ENCODE peak calls at places on chromosome 12, in four cellular contexts. O is memory B cell, Q is activated T-cell treated with anti-CD3 and anti-CD28 coated beads for 48 hours, N is bronchial epithelial cell. S is an unnamed sample.

GRCh38 chr12:39012870-39013269 is 107.5 kb upstream of the CPNE8 start:
- DNase-seq in O (no peak), Q (no peak), N (peak), S (no peak)

GRCh38 chr12:87929346-87929745 is 99.9 kb downstream of the C12orf50 start:
- DNase-seq in O (no peak), Q (no peak), N (no peak), S (no peak)

GRCh38 chr12:115229517-115229916 is 545.5 kb upstream of the TBX3 start:
- DNase-seq in O (no peak), Q (no peak), N (no peak), S (no peak)

GRCh38 chr12:80777587-80777986 is 60.9 kb downstream of the MYF5 start:
- DNase-seq in O (no peak), Q (no peak), N (peak), S (no peak)

GRCh38 chr12:26114720-26115406 is 10.0 kb downstream of the BHLHE41 start:
- DNase-seq in O (no peak), Q (no peak), N (no peak), S (no peak)

GRCh38 chr12:57627504-57628279 is 5.3 kb downstream of the B4GALNT1 start:
- DNase-seq in O (peak), Q (no peak), N (no peak), S (no peak)

GRCh38 chr12:30926243-30927209 is at the start of gene TSPAN11:
- DNase-seq in O (no peak), Q (peak), N (no peak), S (no peak)

GRCh38 chr12:125406131-125406530 is 340.9 kb downstream of the AACS start:
- DNase-seq in O (no peak), Q (no peak), N (no peak), S (no peak)

GRCh38 chr12:49089831-49090773 is 4.5 kb downstream of the DHH start:
- DNase-seq in O (peak), Q (no peak), N (no peak), S (peak)

GRCh38 chr12:14910090-14910915 is 24.6 kb upstream of the MGP start:
- DNase-seq in O (no peak), Q (peak), N (peak), S (peak)

GRCh38 chr12:128811806-128812205 is 12.0 kb downstream of the SLC15A4 start:
- DNase-seq in O (no peak), Q (no peak), N (no peak), S (no peak)

GRCh38 chr12:128823216-128823915 is 392 bp downstream of the SLC15A4 start:
- DNase-seq in O (peak), Q (peak), N (peak), S (no peak)

GRCh38 chr12:12788675-12789368 is 3.4 kb downstream of the APOLD1 start:
- DNase-seq in O (peak), Q (peak), N (peak), S (peak)

GRCh38 chr12:48988030-48988649 is 10.0 kb downstream of the WNT1 start:
- DNase-seq in O (peak), Q (peak), N (peak), S (peak)

GRCh38 chr12:5840900-5841299 is 104.2 kb downstream of the ANO2 start:
- DNase-seq in O (no peak), Q (no peak), N (no peak), S (no peak)

GRCh38 chr12:101021911-101022388 is 188.1 kb downstream of the SLC5A8 start:
- DNase-seq in O (no peak), Q (no peak), N (peak), S (no peak)

GRCh38 chr12:100141998-100142850 is 450 bp downstream of the BLTP3B start:
- DNase-seq in O (peak), Q (peak), N (no peak), S (peak)

GRCh38 chr12:48901278-48901677 is 24.0 kb downstream of the FKBP11 start:
- DNase-seq in O (no peak), Q (no peak), N (peak), S (no peak)

GRCh38 chr12:49902399-49903350 is 1.0 kb downstream of the FAIM2 start:
- DNase-seq in O (no peak), Q (no peak), N (no peak), S (no peak)

GRCh38 chr12:20507711-20508110 is 139.4 kb downstream of the PDE3A start:
- DNase-seq in O (no peak), Q (no peak), N (no peak), S (no peak)

GRCh38 chr12:106226884-106227640 is 20.8 kb downstream of the CKAP4 start:
- DNase-seq in O (peak), Q (no peak), N (peak), S (no peak)

GRCh38 chr12:122961551-122962329 is 4.5 kb downstream of the ABCB9 start:
- DNase-seq in O (no peak), Q (no peak), N (peak), S (no peak)

GRCh38 chr12:118050972-118051910 is 9.7 kb downstream of the WSB2 start:
- DNase-seq in O (no peak), Q (peak), N (no peak), S (no peak)

GRCh38 chr12:8697476-8698131 is at the start of gene RIMKLB:
- DNase-seq in O (peak), Q (peak), N (peak), S (peak)

GRCh38 chr12:47763481-47764344 is 5.0 kb upstream of the RAPGEF3 start:
- DNase-seq in O (no peak), Q (no peak), N (peak), S (no peak)

GRCh38 chr12:131618303-131618658 is 92.6 kb upstream of the SFSWAP start:
- DNase-seq in O (no peak), Q (no peak), N (no peak), S (no peak)

GRCh38 chr12:81329088-81329487 is 251.2 kb downstream of the ACSS3 start:
- DNase-seq in O (no peak), Q (no peak), N (peak), S (no peak)

GRCh38 chr12:77118696-77119095 is 53.3 kb upstream of the E2F7 start:
- DNase-seq in O (no peak), Q (no peak), N (peak), S (no peak)

GRCh38 chr12:13592063-13592942 is 389.1 kb downstream of the GRIN2B start:
- DNase-seq in O (no peak), Q (no peak), N (no peak), S (no peak)

GRCh38 chr12:52036587-52037171 is 14.6 kb upstream of the NR4A1 start:
- DNase-seq in O (peak), Q (peak), N (peak), S (peak)

GRCh38 chr12:90909069-90909676 is 45.8 kb downstream of the CCER1 start:
- DNase-seq in O (no peak), Q (no peak), N (peak), S (no peak)

GRCh38 chr12:76639646-76640045 is 80.1 kb upstream of the OSBPL8 start:
- DNase-seq in O (no peak), Q (no peak), N (no peak), S (no peak)

GRCh38 chr12:54526800-54527630 is 22.4 kb upstream of the PDE1B start:
- DNase-seq in O (peak), Q (peak), N (peak), S (no peak)

GRCh38 chr12:132525833-132526455 is 36.0 kb downstream of the FBRSL1 start:
- DNase-seq in O (no peak), Q (no peak), N (no peak), S (no peak)

GRCh38 chr12:132657004-132657727 is 30.0 kb downstream of the POLE start:
- DNase-seq in O (no peak), Q (no peak), N (no peak), S (no peak)

GRCh38 chr12:111034148-111034910 is 114.0 kb upstream of the MYL2 start:
- DNase-seq in O (no peak), Q (no peak), N (peak), S (no peak)

GRCh38 chr12:102740157-102741032 is 176.6 kb downstream of the PAH start:
- DNase-seq in O (no peak), Q (no peak), N (peak), S (no peak)

GRCh38 chr12:116320839-116321238 is 43.3 kb upstream of the MED13L start:
- DNase-seq in O (no peak), Q (no peak), N (peak), S (no peak)

S was measured in T-helper 2 cell treated with Interferon-gamma antibody and Interleukin-4, amounts not matched to agents 5 μg/mL and 100 μg/mL, for 36 hours.